ENCODE peak calls at places on chromosome 22, in four cellular contexts. I is T-helper 2 cell, Z is ELR, L is ACHN. B is an unnamed sample.

GRCh38 chr22:47444746-47445065 is 682.3 kb downstream of the TBC1D22A start:
- DNase-seq in L (no peak), I (no peak), Z (no peak), B (no peak)

GRCh38 chr22:49303781-49304461 is 523.8 kb downstream of the BRD1 start:
- DNase-seq in Z (no peak), L (no peak), I (no peak), B (no peak)

GRCh38 chr22:38230108-38230825 is 28.5 kb downstream of the MAFF start:
- DNase-seq in L (peak), I (peak), Z (no peak), B (no peak)

GRCh38 chr22:26650722-26651421 is 6.5 kb upstream of the MIAT start:
- DNase-seq in L (no peak), Z (no peak), I (peak), B (no peak)

GRCh38 chr22:19114984-19115552 is 7.1 kb downstream of the DGCR2 start:
- DNase-seq in I (no peak), Z (no peak), L (no peak), B (no peak)

GRCh38 chr22:20423636-20424511 is 13.8 kb downstream of the SCARF2 start:
- DNase-seq in Z (no peak), I (no peak), L (no peak), B (no peak)

GRCh38 chr22:50524664-50525103 is 714 bp downstream of the SCO2 start:
- DNase-seq in Z (no peak), I (no peak), L (no peak), B (no peak)

GRCh38 chr22:29719894-29720645 is at the start of gene CABP7:
- DNase-seq in Z (peak), I (peak), L (no peak), B (peak)

GRCh38 chr22:28599693-28600092 is 79.9 kb downstream of the TTC28 start:
- DNase-seq in Z (no peak), I (no peak), L (no peak), B (no peak)

GRCh38 chr22:31084811-31085492 is 3.8 kb downstream of the SMTN start:
- DNase-seq in Z (peak), I (peak), L (no peak), B (no peak)

GRCh38 chr22:25081409-25081824 is 118.2 kb upstream of the CRYBB3 start:
- DNase-seq in Z (peak), I (peak), L (peak), B (peak)

GRCh38 chr22:49664891-49665290 is 162.8 kb downstream of the BRD1 start:
- DNase-seq in I (no peak), L (no peak), Z (no peak), B (no peak)

GRCh38 chr22:43482310-43482625 is 70.5 kb downstream of the MPPED1 start:
- DNase-seq in Z (no peak), L (no peak), I (no peak), B (no peak)

GRCh38 chr22:46651316-46651715 is 31.1 kb downstream of the GRAMD4 start:
- DNase-seq in Z (no peak), I (no peak), L (no peak), B (no peak)

GRCh38 chr22:44024288-44024908 is at the start of gene PARVB:
- DNase-seq in Z (peak), I (peak), L (peak), B (peak)

GRCh38 chr22:36728505-36728904 is 25.0 kb upstream of the CACNG2 start:
- DNase-seq in Z (no peak), I (no peak), L (no peak), B (no peak)

GRCh38 chr22:42642801-42643631 is 2.6 kb upstream of the ATP5MGL start:
- DNase-seq in Z (no peak), L (no peak), I (no peak), B (peak)

GRCh38 chr22:42367980-42368378 is 64.2 kb downstream of the NFAM1 start:
- DNase-seq in Z (no peak), L (no peak), I (no peak), B (peak)

GRCh38 chr22:49204599-49205214 is 623.0 kb downstream of the BRD1 start:
- DNase-seq in Z (no peak), L (no peak), I (no peak), B (no peak)

GRCh38 chr22:49735411-49736311 is 92.0 kb downstream of the BRD1 start:
- DNase-seq in Z (no peak), L (peak), I (no peak), B (no peak)

GRCh38 chr22:39710380-39711117 is 140.0 kb downstream of the CACNA1I start:
- DNase-seq in Z (no peak), L (no peak), I (no peak), B (peak)

GRCh38 chr22:19769393-19769715 is 8.8 kb downstream of the TBX1 start:
- DNase-seq in I (no peak), L (no peak), Z (no peak), B (no peak)

GRCh38 chr22:32828561-32828960 is 27.1 kb downstream of the TIMP3 start:
- DNase-seq in I (no peak), Z (no peak), L (no peak), B (no peak)

GRCh38 chr22:46112405-46112804 is 37.9 kb upstream of the PPARA start:
- DNase-seq in Z (no peak), I (no peak), L (no peak), B (no peak)

GRCh38 chr22:34833982-34834510 is 231.9 kb upstream of the ISX start:
- DNase-seq in Z (no peak), I (no peak), L (no peak), B (no peak)

GRCh38 chr22:27670701-27671412 is 130.7 kb downstream of the MN1 start:
- DNase-seq in Z (peak), I (no peak), L (no peak), B (no peak)

GRCh38 chr22:49448546-49448945 is 379.1 kb downstream of the BRD1 start:
- DNase-seq in I (no peak), L (no peak), Z (no peak), B (no peak)

GRCh38 chr22:43553451-43554258 is 141.8 kb downstream of the MPPED1 start:
- DNase-seq in L (no peak), Z (no peak), I (no peak), B (no peak)

GRCh38 chr22:49977578-49977977 is 17.0 kb downstream of the PIM3 start:
- DNase-seq in Z (no peak), L (no peak), I (no peak), B (no peak)

GRCh38 chr22:45503816-45504702 is 1.4 kb downstream of the FBLN1 start:
- DNase-seq in Z (peak), I (no peak), L (no peak), B (no peak)

GRCh38 chr22:36740716-36741115 is 35.2 kb downstream of the IFT27 start:
- DNase-seq in Z (no peak), L (no peak), I (no peak), B (no peak)

GRCh38 chr22:45576273-45576625 is 73.6 kb downstream of the FBLN1 start:
- DNase-seq in Z (no peak), L (no peak), I (no peak), B (no peak)

GRCh38 chr22:27576413-27576812 is 225.1 kb downstream of the MN1 start:
- DNase-seq in Z (no peak), L (no peak), I (no peak), B (no peak)

B was measured in NCI-H146.